ENCODE peak calls at places on chromosomes 7 and 10, in eight cellular contexts. One of them, this sample, is unnamed.

GRCh38 chr7:155974186-155974897 is 162.1 kb upstream of the SHH start:
- DNase-seq in cardiac muscle cell: no peak
- DNase-seq in AG09319: no peak
- DNase-seq in heart left ventricle: no peak
- DNase-seq in WTC11: no peak
- DNase-seq in PC-3: no peak
- DNase-seq in tibial nerve: no peak
- DNase-seq in uterus: no peak
- DNase-seq in this sample: no peak

GRCh38 chr7:117143580-117143979 is 179.3 kb downstream of the WNT2 start:
- DNase-seq in uterus: no peak
- DNase-seq in tibial nerve: no peak
- DNase-seq in cardiac muscle cell: no peak
- DNase-seq in AG09319: no peak
- DNase-seq in PC-3: peak
- DNase-seq in WTC11: no peak
- DNase-seq in heart left ventricle: no peak
- DNase-seq in this sample: no peak

GRCh38 chr7:50303894-50304157 is 690 bp upstream of the IKZF1 start:
- DNase-seq in cardiac muscle cell: no peak
- DNase-seq in uterus: no peak
- DNase-seq in PC-3: no peak
- DNase-seq in AG09319: no peak
- DNase-seq in heart left ventricle: no peak
- DNase-seq in tibial nerve: no peak
- DNase-seq in WTC11: peak
- DNase-seq in this sample: peak

GRCh38 chr7:157396316-157397035 is 59.7 kb downstream of the DNAJB6 start:
- DNase-seq in heart left ventricle: no peak
- DNase-seq in AG09319: no peak
- DNase-seq in PC-3: no peak
- DNase-seq in tibial nerve: no peak
- DNase-seq in cardiac muscle cell: no peak
- DNase-seq in WTC11: no peak
- DNase-seq in uterus: no peak
- DNase-seq in this sample: no peak

GRCh38 chr7:151245360-151246160 is 2.9 kb downstream of the SMARCD3 start:
- DNase-seq in heart left ventricle: peak
- DNase-seq in WTC11: peak
- DNase-seq in tibial nerve: no peak
- DNase-seq in cardiac muscle cell: peak
- DNase-seq in uterus: peak
- DNase-seq in PC-3: peak
- DNase-seq in AG09319: no peak
- DNase-seq in this sample: peak

GRCh38 chr10:106360870-106361269 is 803.6 kb downstream of the SORCS1 start:
- DNase-seq in tibial nerve: peak
- DNase-seq in cardiac muscle cell: no peak
- DNase-seq in WTC11: no peak
- DNase-seq in AG09319: peak
- DNase-seq in PC-3: peak
- DNase-seq in heart left ventricle: no peak
- DNase-seq in uterus: no peak
- DNase-seq in this sample: no peak

GRCh38 chr7:44194069-44194468 is 4.8 kb upstream of the GCK start:
- DNase-seq in cardiac muscle cell: no peak
- DNase-seq in WTC11: no peak
- DNase-seq in tibial nerve: no peak
- DNase-seq in heart left ventricle: no peak
- DNase-seq in AG09319: no peak
- DNase-seq in PC-3: peak
- DNase-seq in uterus: no peak
- DNase-seq in this sample: no peak

GRCh38 chr10:23534328-23534727 is 95.5 kb downstream of the OTUD1 start:
- DNase-seq in heart left ventricle: no peak
- DNase-seq in cardiac muscle cell: no peak
- DNase-seq in AG09319: no peak
- DNase-seq in WTC11: no peak
- DNase-seq in uterus: no peak
- DNase-seq in PC-3: no peak
- DNase-seq in tibial nerve: no peak
- DNase-seq in this sample: no peak

GRCh38 chr7:132579260-132579899 is 3.1 kb upstream of the PLXNA4 start:
- DNase-seq in PC-3: no peak
- DNase-seq in uterus: no peak
- DNase-seq in heart left ventricle: no peak
- DNase-seq in WTC11: no peak
- DNase-seq in tibial nerve: no peak
- DNase-seq in AG09319: no peak
- DNase-seq in cardiac muscle cell: no peak
- DNase-seq in this sample: no peak

GRCh38 chr7:67344481-67345193 is 348.0 kb downstream of the TYW1 start:
- DNase-seq in heart left ventricle: no peak
- DNase-seq in AG09319: no peak
- DNase-seq in WTC11: no peak
- DNase-seq in cardiac muscle cell: no peak
- DNase-seq in uterus: no peak
- DNase-seq in tibial nerve: no peak
- DNase-seq in PC-3: no peak
- DNase-seq in this sample: no peak

GRCh38 chr7:142669074-142669654 is 80.1 kb upstream of the PRSS1 start:
- DNase-seq in AG09319: no peak
- DNase-seq in cardiac muscle cell: no peak
- DNase-seq in WTC11: no peak
- DNase-seq in uterus: no peak
- DNase-seq in PC-3: peak
- DNase-seq in heart left ventricle: no peak
- DNase-seq in tibial nerve: no peak
- DNase-seq in this sample: peak

GRCh38 chr10:59011972-59012632 is 164.3 kb upstream of the PHYHIPL start:
- DNase-seq in heart left ventricle: no peak
- DNase-seq in WTC11: no peak
- DNase-seq in cardiac muscle cell: no peak
- DNase-seq in tibial nerve: no peak
- DNase-seq in uterus: no peak
- DNase-seq in AG09319: no peak
- DNase-seq in PC-3: no peak
- DNase-seq in this sample: no peak

GRCh38 chr7:78052112-78052511 is 253.5 kb downstream of the PHTF2 start:
- DNase-seq in PC-3: no peak
- DNase-seq in heart left ventricle: no peak
- DNase-seq in AG09319: no peak
- DNase-seq in tibial nerve: no peak
- DNase-seq in uterus: no peak
- DNase-seq in WTC11: peak
- DNase-seq in cardiac muscle cell: peak
- DNase-seq in this sample: peak

GRCh38 chr10:6844251-6844650 is 264.2 kb upstream of the PRKCQ start:
- DNase-seq in heart left ventricle: no peak
- DNase-seq in PC-3: no peak
- DNase-seq in AG09319: no peak
- DNase-seq in WTC11: no peak
- DNase-seq in cardiac muscle cell: no peak
- DNase-seq in uterus: no peak
- DNase-seq in tibial nerve: no peak
- DNase-seq in this sample: no peak

GRCh38 chr10:70985824-70986336 is 97.5 kb upstream of the PCBD1 start:
- DNase-seq in uterus: no peak
- DNase-seq in tibial nerve: no peak
- DNase-seq in AG09319: no peak
- DNase-seq in heart left ventricle: peak
- DNase-seq in PC-3: peak
- DNase-seq in WTC11: no peak
- DNase-seq in cardiac muscle cell: no peak
- DNase-seq in this sample: no peak

GRCh38 chr7:141016349-141016748 is 1.6 kb upstream of the MRPS33 start:
- DNase-seq in tibial nerve: no peak
- DNase-seq in PC-3: no peak
- DNase-seq in WTC11: no peak
- DNase-seq in AG09319: no peak
- DNase-seq in uterus: no peak
- DNase-seq in heart left ventricle: no peak
- DNase-seq in cardiac muscle cell: no peak
- DNase-seq in this sample: no peak

GRCh38 chr7:74453321-74454011 is at the start of gene GTF2IRD1:
- DNase-seq in AG09319: peak
- DNase-seq in uterus: peak
- DNase-seq in PC-3: peak
- DNase-seq in heart left ventricle: peak
- DNase-seq in WTC11: peak
- DNase-seq in cardiac muscle cell: peak
- DNase-seq in tibial nerve: peak
- DNase-seq in this sample: peak

DNA sequence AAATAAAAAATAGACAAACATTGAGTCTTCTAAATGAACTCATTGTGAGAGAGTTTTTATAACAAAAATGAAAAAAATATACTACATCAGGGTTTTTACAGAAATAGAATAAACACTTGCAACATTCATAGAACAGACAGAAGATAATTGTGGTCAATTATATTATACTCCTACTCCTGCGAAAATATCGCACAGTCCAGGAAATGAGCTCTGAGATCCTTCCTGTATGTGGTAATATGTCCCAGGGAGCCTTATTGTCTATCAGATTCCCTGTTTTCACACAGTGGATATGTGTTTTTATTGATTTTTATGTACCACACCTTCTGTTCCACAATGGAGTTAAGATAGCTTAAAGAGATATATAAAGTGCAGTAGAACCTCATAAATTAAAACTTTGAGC is 27.5 kb upstream of the RELN start:
- DNase-seq in heart left ventricle: no peak
- DNase-seq in tibial nerve: no peak
- DNase-seq in uterus: no peak
- DNase-seq in WTC11: no peak
- DNase-seq in PC-3: no peak
- DNase-seq in cardiac muscle cell: no peak
- DNase-seq in AG09319: no peak
- DNase-seq in this sample: no peak
- TF ChIP-seq CTCF in heart left ventricle: no peak
- TF ChIP-seq CTCF in tibial nerve: no peak
- TF ChIP-seq CTCF in uterus: no peak
- TF ChIP-seq CTCF in WTC11: no peak
- TF ChIP-seq CTCF in PC-3: no peak
- TF ChIP-seq CTCF in cardiac muscle cell: no peak
- TF ChIP-seq CTCF in AG09319: no peak
- TF ChIP-seq CTCF in this sample: no peak

DNA sequence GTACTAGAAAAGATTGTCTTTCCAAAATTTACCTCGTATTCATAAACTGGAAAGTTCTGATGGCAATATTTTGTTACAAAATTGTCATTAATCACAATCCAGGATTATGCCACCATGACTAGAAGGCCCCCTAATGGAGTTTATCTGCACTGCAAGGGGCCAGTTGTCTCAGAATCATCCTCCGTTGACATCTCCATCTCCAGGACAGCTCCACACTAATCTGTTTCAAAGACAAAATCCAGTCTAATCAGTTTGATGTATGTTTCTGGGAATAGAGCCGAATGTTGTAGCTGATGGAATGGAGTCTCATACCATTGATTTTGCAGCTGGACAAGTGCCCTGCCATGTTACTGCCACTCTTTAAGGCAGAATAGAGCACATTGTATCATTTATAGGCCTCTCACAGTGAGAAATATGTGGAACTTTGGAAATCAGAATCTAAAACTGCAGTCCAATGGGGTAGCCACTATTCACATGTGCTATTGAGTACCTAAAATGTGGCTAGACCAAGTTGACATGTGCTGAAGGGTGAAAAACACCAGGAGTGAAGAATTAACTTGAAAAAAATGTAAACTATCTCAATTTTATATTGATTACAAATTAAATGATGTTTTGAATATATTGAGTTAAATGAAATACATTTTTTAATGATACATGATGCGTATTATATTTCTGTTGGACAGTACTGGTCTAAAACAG is 38.3 kb upstream of the TOMM7 start:
- DNase-seq in PC-3: peak
- DNase-seq in AG09319: no peak
- DNase-seq in tibial nerve: no peak
- DNase-seq in WTC11: peak
- DNase-seq in heart left ventricle: no peak
- DNase-seq in uterus: no peak
- DNase-seq in cardiac muscle cell: no peak
- DNase-seq in this sample: peak
- TF ChIP-seq CTCF in PC-3: peak
- TF ChIP-seq CTCF in AG09319: peak
- TF ChIP-seq CTCF in tibial nerve: peak
- TF ChIP-seq CTCF in WTC11: peak
- TF ChIP-seq CTCF in heart left ventricle: peak
- TF ChIP-seq CTCF in uterus: no peak
- TF ChIP-seq CTCF in cardiac muscle cell: peak
- TF ChIP-seq CTCF in this sample: peak

DNA sequence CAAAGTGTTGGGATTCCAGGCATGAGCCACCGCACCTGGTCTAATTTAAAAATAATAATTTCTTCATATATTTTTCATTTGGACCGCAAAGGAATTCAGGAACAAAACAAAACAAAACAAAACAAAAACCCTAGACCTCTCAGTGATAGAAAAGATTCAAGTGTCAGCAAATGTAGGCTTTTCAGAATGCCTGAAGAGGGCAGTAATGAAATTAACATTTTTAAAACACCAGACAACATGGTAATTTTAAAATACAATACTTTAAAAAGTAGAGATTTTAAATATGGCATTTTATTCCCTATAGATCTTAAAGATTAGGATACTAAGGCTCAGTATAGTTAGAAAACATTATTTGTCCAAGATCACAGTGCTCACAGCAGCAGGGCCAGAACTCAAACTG is 36.6 kb downstream of the DNMBP start:
- DNase-seq in PC-3: no peak
- DNase-seq in AG09319: no peak
- DNase-seq in WTC11: no peak
- DNase-seq in cardiac muscle cell: no peak
- DNase-seq in tibial nerve: no peak
- DNase-seq in heart left ventricle: no peak
- DNase-seq in uterus: no peak
- DNase-seq in this sample: no peak
- TF ChIP-seq CTCF in PC-3: peak
- TF ChIP-seq CTCF in AG09319: peak
- TF ChIP-seq CTCF in WTC11: no peak
- TF ChIP-seq CTCF in cardiac muscle cell: peak
- TF ChIP-seq CTCF in tibial nerve: peak
- TF ChIP-seq CTCF in heart left ventricle: peak
- TF ChIP-seq CTCF in uterus: peak
- TF ChIP-seq CTCF in this sample: peak

DNA sequence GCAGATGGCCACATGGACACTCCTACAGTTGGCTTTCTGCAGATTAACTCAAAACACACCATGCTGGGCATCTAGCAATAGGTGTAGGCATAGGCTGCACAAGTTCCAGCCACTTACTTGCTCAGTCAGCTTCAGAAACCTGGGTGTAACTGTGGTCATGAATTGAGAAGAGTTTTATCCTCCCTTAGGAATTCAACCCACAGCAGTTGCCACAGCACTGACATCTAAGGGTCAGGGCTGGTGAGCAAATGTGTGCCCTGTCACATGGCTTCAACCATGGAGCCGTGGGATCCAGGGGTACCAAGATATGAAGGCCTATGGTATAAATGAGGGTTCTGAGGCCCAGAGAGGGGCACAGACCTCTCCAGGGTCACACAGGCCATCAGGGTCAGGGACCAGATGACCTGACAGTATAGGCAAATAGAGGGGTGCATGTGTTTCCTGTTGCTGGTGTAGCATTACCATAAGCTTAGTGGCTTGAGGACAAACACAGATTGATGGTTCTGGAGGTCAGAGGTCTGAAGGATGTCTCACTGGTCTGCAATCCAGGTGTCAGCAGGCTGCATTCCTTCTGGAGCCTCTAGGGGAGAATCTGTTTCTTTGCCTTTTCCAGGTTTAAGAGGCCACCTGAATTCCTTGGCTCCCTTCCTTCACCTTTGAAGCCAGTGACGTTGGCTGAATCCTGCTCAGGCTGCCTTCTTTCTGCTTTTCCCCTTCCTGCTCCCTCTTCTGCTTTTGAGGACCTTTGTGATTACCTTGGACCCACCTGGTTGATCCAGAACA is 24.1 kb downstream of the MINDY4 start:
- DNase-seq in AG09319: no peak
- DNase-seq in cardiac muscle cell: no peak
- DNase-seq in WTC11: no peak
- DNase-seq in heart left ventricle: no peak
- DNase-seq in tibial nerve: no peak
- DNase-seq in uterus: no peak
- DNase-seq in PC-3: peak
- DNase-seq in this sample: peak
- TF ChIP-seq CTCF in AG09319: no peak
- TF ChIP-seq CTCF in cardiac muscle cell: no peak
- TF ChIP-seq CTCF in WTC11: no peak
- TF ChIP-seq CTCF in heart left ventricle: no peak
- TF ChIP-seq CTCF in tibial nerve: no peak
- TF ChIP-seq CTCF in uterus: no peak
- TF ChIP-seq CTCF in PC-3: no peak
- TF ChIP-seq CTCF in this sample: no peak